ENCODE peak calls at places on chromosomes 12 and 14, in four cellular contexts. S is GM12878, R is HepG2, B is K562. D is an unnamed sample.

GRCh38 chr14:65210827-65211192 is 108.5 kb upstream of the MAX start:
- DNase-seq in S (no peak), R (no peak), B (no peak), D (no peak)

GRCh38 chr12:46267618-46268348 is 1.1 kb downstream of the SLC38A1 start:
- DNase-seq in S (no peak), R (no peak), B (peak; percentile 43), D (no peak)

GRCh38 chr14:53964249-53964648 is 7.6 kb upstream of the BMP4 start:
- DNase-seq in S (no peak), R (no peak), B (no peak), D (no peak)

GRCh38 chr12:50390284-50390683 is 6.1 kb downstream of the FAM186A start:
- DNase-seq in S (no peak), R (peak; percentile 61), B (no peak), D (no peak)

GRCh38 chr12:117919479-117919878 is 49.3 kb downstream of the KSR2 start:
- DNase-seq in S (no peak), R (no peak), B (no peak), D (no peak)

GRCh38 chr12:79591988-79592387 is 98.8 kb downstream of the PAWR start:
- DNase-seq in S (no peak), R (no peak), B (no peak), D (no peak)

GRCh38 chr14:50475460-50475859 is 56.9 kb downstream of the MAP4K5 start:
- DNase-seq in S (no peak), R (peak; percentile 52), B (no peak), D (no peak)

GRCh38 chr14:78512021-78512420 is 341.8 kb downstream of the NRXN3 start:
- DNase-seq in S (no peak), R (no peak), B (no peak), D (no peak)

GRCh38 chr12:80681-81190 is 14.2 kb downstream of the IQSEC3 start:
- DNase-seq in S (no peak), R (no peak), B (no peak), D (no peak)

GRCh38 chr14:54177861-54178591 is 218.8 kb upstream of the CDKN3 start:
- DNase-seq in S (no peak), R (no peak), B (no peak), D (no peak)

GRCh38 chr12:28781671-28782652 is 367.1 kb upstream of the FAR2 start:
- DNase-seq in S (no peak), R (no peak), B (no peak), D (no peak)

GRCh38 chr12:76085159-76085868 is 829 bp upstream of the NAP1L1 start:
- DNase-seq in S (no peak), R (no peak), B (no peak), D (no peak)

GRCh38 chr12:124812356-124812755 is 51.3 kb downstream of the SCARB1 start:
- DNase-seq in S (no peak), R (no peak), B (no peak), D (no peak)

GRCh38 chr12:124812972-124813371 is 50.7 kb downstream of the SCARB1 start:
- DNase-seq in S (no peak), R (no peak), B (no peak), D (no peak)

GRCh38 chr12:124811633-124812032 is 52.0 kb downstream of the SCARB1 start:
- DNase-seq in S (no peak), R (no peak), B (no peak), D (no peak)

GRCh38 chr12:124814741-124815613 is 48.7 kb downstream of the SCARB1 start:
- DNase-seq in S (no peak), R (no peak), B (no peak), D (no peak)

GRCh38 chr12:124813782-124814181 is 49.9 kb downstream of the SCARB1 start:
- DNase-seq in S (no peak), R (no peak), B (no peak), D (no peak)
- TF ChIP-seq ESRRA in S (no peak), R (no peak), B (no peak), D (no peak)

GRCh38 chr14:36663404-36664321 is 2.0 kb downstream of the PAX9 start:
- DNase-seq in S (no peak), R (no peak), B (no peak), D (peak; percentile 66)
- TF ChIP-seq TCF7 in S (no peak), R (no peak), B (no peak), D (no peak)

DNA sequence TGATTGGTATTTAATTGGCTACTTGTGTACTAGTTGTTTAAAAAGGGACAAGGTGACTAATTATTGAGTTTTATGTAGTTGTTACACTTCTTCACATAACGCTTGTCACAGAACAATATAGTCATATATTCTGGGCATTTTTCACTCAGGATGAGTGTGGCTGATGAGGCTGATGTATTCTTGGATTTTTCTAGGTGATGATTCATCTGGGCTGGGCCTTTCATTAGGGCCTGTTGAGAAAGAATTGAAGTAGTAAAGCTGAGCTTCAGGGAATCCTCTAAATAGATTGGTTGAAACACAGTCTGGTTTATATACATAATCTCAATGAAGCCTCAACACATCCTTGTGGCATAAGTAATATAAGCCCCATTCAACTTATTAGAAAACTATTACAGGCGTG is 445.7 kb downstream of the DAD1 start:
- DNase-seq in S (no peak), R (no peak), B (no peak), D (no peak)
- TF ChIP-seq ESRRA in S (no peak), R (no peak), B (no peak), D (no peak)

DNA sequence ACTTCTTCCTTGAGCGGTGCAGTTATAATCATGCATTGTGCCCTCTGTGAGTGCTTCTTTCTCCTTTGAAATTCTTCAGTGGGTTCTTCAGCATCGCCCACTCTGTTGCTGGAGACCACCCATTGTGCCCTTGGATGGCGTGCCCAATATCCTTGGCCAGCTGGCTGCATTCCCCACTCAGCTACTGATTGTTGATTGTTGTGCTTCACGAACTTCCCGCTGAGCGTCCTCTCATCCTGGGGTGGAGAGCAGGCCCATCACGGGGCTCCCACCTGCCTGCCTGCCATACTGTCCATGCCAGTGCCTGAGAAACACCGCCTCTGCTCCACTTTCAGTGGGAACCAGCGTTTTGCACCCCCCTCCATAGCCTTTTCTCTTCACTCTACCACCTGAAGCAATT is 8.6 kb upstream of the SSTR1 start:
- DNase-seq in S (no peak), R (no peak), B (no peak), D (peak; percentile 26)
- TF ChIP-seq TCF7 in S (no peak), R (no peak), B (no peak), D (no peak)

DNA sequence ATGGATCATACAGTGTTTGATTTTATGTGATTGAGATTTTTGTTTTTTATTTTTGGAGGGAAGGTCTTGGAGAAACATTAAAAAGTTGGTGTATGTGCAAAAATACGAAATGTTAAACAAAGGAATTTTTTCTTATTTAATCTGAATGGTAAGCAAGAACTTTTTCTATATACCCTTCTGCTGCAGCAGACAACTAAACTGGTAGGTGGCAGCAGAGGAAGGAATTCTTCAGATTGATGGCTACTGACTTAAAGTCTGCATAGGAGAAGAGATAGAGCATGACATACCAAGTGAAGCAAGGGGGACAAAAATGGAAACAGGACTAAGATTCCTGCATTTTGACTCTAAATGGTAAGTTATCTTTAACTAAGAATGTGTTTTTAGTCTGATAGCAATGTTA is 42.0 kb upstream of the A2ML1 start:
- DNase-seq in S (no peak), R (peak; percentile 16), B (peak; percentile 12), D (no peak)
- TF ChIP-seq ESRRA in S (no peak), R (no peak), B (no peak), D (no peak)

DNA sequence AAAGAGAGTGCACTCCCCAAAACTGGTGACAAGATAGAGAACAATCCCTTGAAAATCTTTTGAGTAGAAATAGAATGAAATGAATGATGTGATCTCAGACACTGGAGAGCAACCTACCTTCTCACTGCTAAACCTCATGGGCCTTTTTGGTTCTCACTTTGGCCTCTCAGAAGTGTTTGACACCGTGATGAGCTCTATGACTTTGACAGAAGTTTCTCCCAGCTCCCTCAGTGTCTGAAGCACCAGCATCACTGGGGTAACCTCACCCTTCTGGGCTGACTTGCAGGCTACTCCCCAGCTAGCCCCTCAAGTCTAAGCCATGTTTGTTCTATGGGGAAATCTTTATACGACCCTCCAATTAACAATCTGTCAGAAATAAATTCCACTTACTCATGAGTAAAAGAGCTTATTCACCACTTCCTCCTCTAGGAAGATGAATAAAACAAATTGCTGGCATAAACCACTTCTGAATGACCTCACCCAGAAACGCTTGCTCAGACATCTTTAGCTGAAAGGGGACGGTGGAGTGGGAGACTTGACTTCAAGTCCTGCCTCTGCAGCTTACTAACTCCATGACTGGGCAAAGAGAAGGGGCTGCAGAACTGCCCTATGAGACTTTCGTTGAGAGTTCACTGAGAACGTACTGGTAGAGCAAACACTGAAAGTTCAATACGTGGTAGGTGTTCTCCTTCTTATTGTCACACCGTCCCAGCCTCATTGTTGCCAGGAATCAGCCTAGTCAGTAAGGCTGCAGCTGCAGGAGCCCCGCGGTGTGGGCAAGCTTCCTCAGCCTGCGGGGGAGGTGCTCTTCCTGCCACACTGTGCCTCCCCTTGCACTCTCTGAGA is 46.5 kb downstream of the ST8SIA1 start:
- DNase-seq in S (no peak), R (no peak), B (no peak), D (peak; percentile 26)
- TF ChIP-seq TCF7 in S (no peak), R (no peak), B (no peak), D (no peak)

DNA sequence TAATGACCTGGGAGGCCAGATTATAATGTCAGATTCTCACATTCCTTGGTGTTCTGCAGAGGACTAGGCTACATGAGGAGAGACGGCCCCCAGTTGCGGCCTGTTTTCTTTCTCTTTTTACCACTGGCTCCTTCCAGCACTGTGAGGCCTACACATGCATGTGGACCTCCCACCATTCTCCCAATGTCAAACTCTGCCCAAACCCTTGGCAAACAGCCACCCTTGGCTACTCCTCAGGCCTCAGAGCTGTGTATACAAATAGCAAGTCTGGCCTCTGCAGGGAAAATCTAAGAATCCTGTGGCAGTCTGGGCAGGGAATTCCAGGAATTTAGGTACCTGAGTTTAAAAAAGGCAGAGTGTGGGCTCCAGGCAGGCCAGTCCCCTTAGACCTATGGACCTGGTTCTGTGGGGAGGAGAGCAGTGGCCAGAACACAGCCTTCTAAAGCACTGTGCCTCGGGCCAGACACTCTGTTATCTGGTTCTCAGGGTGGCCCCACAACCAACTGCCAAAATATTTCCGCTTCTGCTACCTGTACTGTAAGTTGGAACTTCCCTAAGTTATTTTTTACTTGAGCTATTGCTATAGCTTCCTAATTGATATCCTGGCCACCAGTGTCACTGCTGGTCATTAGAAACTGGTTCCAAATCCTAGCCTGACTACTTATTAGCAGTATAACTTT is 19.9 kb upstream of the NEDD1 start:
- DNase-seq in S (no peak), R (no peak), B (no peak), D (no peak)
- TF ChIP-seq ESRRA in S (no peak), R (no peak), B (no peak), D (no peak)

D was measured in WTC11.